ENCODE peak calls at places on chromosomes 12 and 14, in seven cellular contexts. G, P, E, Z, M, H and X are unnamed samples.

GRCh38 chr12:67070307-67070600 is 198.9 kb upstream of the CAND1 start:
- DNase-seq in E (no peak), G (no peak), M (no peak), Z (no peak), P (no peak), H (no peak), X (no peak)

GRCh38 chr12:43009307-43009706 is 419.8 kb upstream of the PRICKLE1 start:
- DNase-seq in Z (no peak), M (no peak), H (no peak), E (peak; percentile 25), P (no peak), G (no peak), X (no peak)

GRCh38 chr12:79997115-79997805 is 62.4 kb upstream of the PPP1R12A start:
- DNase-seq in H (no peak), G (no peak), E (peak; percentile 30), Z (no peak), P (no peak), M (no peak), X (no peak)

GRCh38 chr12:47742253-47742825 is 16.3 kb downstream of the RAPGEF3 start:
- DNase-seq in M (peak; percentile 65), G (peak; percentile 56), E (peak; percentile 41), H (no peak), P (peak; percentile 70), Z (no peak), X (peak; percentile 38)

GRCh38 chr14:63493246-63493645 is 49.9 kb downstream of the PPP2R5E start:
- DNase-seq in H (no peak), Z (no peak), P (no peak), M (no peak), E (no peak), G (no peak), X (no peak)

GRCh38 chr12:131218291-131219172 is 264.8 kb downstream of the ADGRD1 start:
- DNase-seq in H (no peak), Z (no peak), M (no peak), G (no peak), E (no peak), P (no peak), X (no peak)

GRCh38 chr12:57142121-57142520 is 5.3 kb downstream of the LRP1-AS start:
- DNase-seq in M (no peak), P (no peak), E (no peak), Z (no peak), G (no peak), H (no peak), X (no peak)

GRCh38 chr12:107557026-107557425 is 128.6 kb upstream of the PWP1 start:
- DNase-seq in H (no peak), Z (no peak), G (no peak), P (no peak), E (no peak), M (no peak), X (no peak)

GRCh38 chr12:42296503-42297109 is 29.3 kb downstream of the ZCRB1 start:
- DNase-seq in H (no peak), P (no peak), M (no peak), G (no peak), Z (no peak), E (peak; percentile 15), X (no peak)

GRCh38 chr12:51421266-51421884 is 3.3 kb upstream of the SLC4A8 start:
- DNase-seq in E (peak; percentile 79), M (no peak), P (peak; percentile 56), H (no peak), Z (peak; percentile 24), G (peak; percentile 58), X (no peak)

GRCh38 chr14:34933301-34933700 is 49.5 kb upstream of the SRP54 start:
- DNase-seq in G (no peak), H (no peak), E (no peak), P (no peak), Z (no peak), M (no peak), X (no peak)

GRCh38 chr12:91222746-91223145 is 40.1 kb upstream of the DCN start:
- DNase-seq in P (no peak), Z (no peak), H (no peak), M (no peak), G (no peak), E (peak; percentile 77), X (no peak)

GRCh38 chr12:80684077-80684495 is 23.3 kb upstream of the MYF6 start:
- DNase-seq in P (no peak), G (no peak), E (no peak), M (no peak), H (no peak), Z (no peak), X (no peak)

GRCh38 chr12:47033081-47033480 is 46.3 kb upstream of the PCED1B start:
- DNase-seq in P (no peak), G (peak; percentile 38), M (no peak), H (peak; percentile 82), E (peak; percentile 40), Z (peak; percentile 48), X (no peak)

DNA sequence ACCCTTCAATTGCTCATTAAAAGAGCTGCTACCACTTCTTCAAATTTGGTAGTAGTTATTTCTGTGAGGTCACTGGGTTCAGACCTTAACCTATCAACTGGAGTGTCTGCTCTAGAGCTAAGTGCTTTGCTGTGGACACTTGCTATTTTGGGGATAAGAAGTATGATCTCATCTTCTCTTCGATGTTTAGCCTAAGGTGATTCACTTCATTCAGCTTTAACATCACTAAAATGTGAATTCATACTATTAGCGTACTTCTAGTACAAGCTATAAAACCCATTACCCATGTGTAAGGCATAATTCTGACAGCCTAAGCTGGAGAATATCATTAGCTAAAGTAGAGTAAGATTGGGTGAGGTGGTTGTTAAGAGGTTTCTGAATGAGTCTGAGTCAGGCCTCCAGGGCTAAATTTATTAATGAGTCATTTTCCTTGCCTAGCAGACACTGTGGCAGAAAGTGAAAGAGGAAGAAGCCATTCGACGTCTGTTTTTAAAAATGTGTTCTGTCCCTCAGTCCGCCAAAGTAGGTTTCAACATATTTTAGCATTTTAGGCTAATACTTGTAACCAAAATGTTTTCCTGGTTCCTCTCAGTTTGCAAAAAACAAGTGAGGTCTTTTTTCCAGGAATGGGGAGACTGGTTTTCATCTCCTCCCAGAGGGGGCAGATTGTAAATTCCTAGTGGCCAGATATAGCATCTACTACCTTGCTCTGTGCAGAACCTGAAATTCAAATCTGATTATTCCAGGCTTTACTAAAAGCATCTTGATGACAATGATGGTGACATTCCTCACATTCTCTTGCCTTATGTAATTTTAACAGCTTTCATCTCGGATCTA is 103.6 kb downstream of the SSPN start:
- DNase-seq in G (no peak), Z (no peak), M (no peak), H (peak; percentile 53), E (peak; percentile 80), P (no peak), X (no peak)
- H3K4me3 ChIP-seq in G (no peak overlapping the region), Z (peak overlapping the region; percentile 24), M (no peak overlapping the region), H (peak overlapping the region; percentile 16), E (peak overlapping the region; percentile 11), P (no peak overlapping the region), X (peak overlapping the region; percentile 12)

DNA sequence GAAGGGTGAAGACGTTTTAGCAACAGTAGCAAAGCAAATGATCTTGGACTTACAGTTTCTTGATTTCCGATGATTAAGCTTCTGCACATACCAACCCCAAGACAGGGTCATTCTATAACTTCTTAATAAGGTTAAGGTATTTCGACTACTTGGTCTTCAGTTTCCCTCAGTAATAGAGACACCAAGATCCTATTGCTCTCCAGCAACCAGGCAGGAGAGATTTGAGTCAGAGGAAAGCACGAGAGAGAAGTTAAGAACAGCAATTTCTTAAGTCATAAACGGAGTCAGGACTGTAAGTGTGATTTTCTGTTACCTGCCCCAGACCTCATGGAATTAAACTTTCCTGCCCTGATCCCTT is 215.6 kb downstream of the TTC8 start:
- DNase-seq in P (no peak), Z (no peak), M (no peak), G (no peak), H (no peak), E (no peak), X (no peak)
- H3K4me3 ChIP-seq in P (no peak overlapping the region), Z (peak overlapping the region; percentile 42), M (no peak overlapping the region), G (no peak overlapping the region), H (peak overlapping the region; percentile 45), E (no peak overlapping the region), X (no peak overlapping the region)

GRCh38 chr14:25048170-25049126 is 1.5 kb downstream of the STXBP6 start:
- DNase-seq in M (no peak), H (peak; percentile 89), E (peak; percentile 91), Z (no peak), P (peak; percentile 34), G (no peak), X (no peak)
- H3K4me3 ChIP-seq in M (peak overlapping the region; percentile 53), H (peak overlapping the region; percentile 72), E (peak overlapping the region; percentile 68), Z (peak overlapping the region; percentile 63), P (peak overlapping the region; percentile 69), G (peak overlapping the region; percentile 67), X (no peak overlapping the region)

GRCh38 chr12:111445311-111446043 is 39.8 kb downstream of the SH2B3 start:
- DNase-seq in E (no peak), G (no peak), Z (no peak), H (peak; percentile 63), M (peak; percentile 63), P (peak; percentile 24), X (no peak)

GRCh38 chr12:111443586-111443985 is 37.9 kb downstream of the SH2B3 start:
- DNase-seq in E (peak; percentile 37), Z (no peak), G (no peak), M (no peak), H (peak; percentile 61), P (peak; percentile 21), X (no peak)

GRCh38 chr12:111443086-111443485 is 37.4 kb downstream of the SH2B3 start:
- DNase-seq in P (no peak), Z (no peak), G (no peak), H (peak; percentile 48), M (peak; percentile 44), E (no peak), X (no peak)

GRCh38 chr12:111444706-111445310 is 39.1 kb downstream of the SH2B3 start:
- DNase-seq in M (peak; percentile 86), G (peak; percentile 63), H (peak; percentile 87), P (peak; percentile 59), E (peak; percentile 28), Z (no peak), X (peak; percentile 75)

GRCh38 chr12:111444314-111444705 is 38.6 kb downstream of the SH2B3 start:
- DNase-seq in E (no peak), M (no peak), G (no peak), Z (no peak), H (no peak), P (peak; percentile 15), X (no peak)
- H3K4me3 ChIP-seq in E (no peak overlapping the region), M (no peak overlapping the region), G (no peak overlapping the region), Z (no peak overlapping the region), H (no peak overlapping the region), P (no peak overlapping the region), X (no peak overlapping the region)

GRCh38 chr14:54566152-54566409 is 847 bp upstream of the SAMD4A start:
- DNase-seq in P (no peak), M (no peak), E (no peak), H (no peak), G (no peak), Z (no peak), X (no peak)

GRCh38 chr14:54564799-54565235 is 2.1 kb upstream of the SAMD4A start:
- DNase-seq in M (no peak), H (peak; percentile 69), Z (peak; percentile 22), G (no peak), E (peak; percentile 85), P (no peak), X (no peak)

GRCh38 chr14:54562334-54562733 is 4.6 kb upstream of the SAMD4A start:
- DNase-seq in Z (no peak), H (no peak), P (no peak), E (peak; percentile 21), G (no peak), M (no peak), X (no peak)

GRCh38 chr14:54565236-54566151 is 1.4 kb upstream of the SAMD4A start:
- DNase-seq in Z (peak; percentile 96), G (peak; percentile 93), M (peak; percentile 94), P (peak; percentile 94), E (peak; percentile 89), H (peak; percentile 99), X (peak; percentile 78)

GRCh38 chr14:54564071-54564798 is 2.7 kb upstream of the SAMD4A start:
- DNase-seq in E (peak; percentile 73), M (no peak), H (no peak), Z (no peak), P (no peak), G (no peak), X (no peak)
- H3K4me3 ChIP-seq in E (peak overlapping the region; percentile 80), M (peak overlapping the region; percentile 47), H (peak overlapping the region; percentile 93), Z (peak overlapping the region; percentile 78), P (peak overlapping the region; percentile 81), G (no peak overlapping the region), X (no peak overlapping the region)